ENCODE peak calls at places on chromosome 16, in eight cellular contexts. B is Peyer's patch, K is HCT116, M is ovary, G is HepG2, H is stomach, W is adrenal gland, N is uterus. Y is an unnamed sample.

GRCh38 chr16:75622762-75623605 is at the start of gene ADAT1:
- DNase-seq in B (peak; percentile 99), K (peak; percentile 96), M (peak; percentile 98), G (peak; percentile 97), H (peak; percentile 99), W (peak; percentile 98), N (peak; percentile 98), Y (peak; percentile 98)

GRCh38 chr16:73179671-73180370 is 131.9 kb upstream of the ZFHX3 start:
- DNase-seq in B (no peak), K (no peak), M (peak; percentile 62), G (no peak), H (peak; percentile 43), W (peak; percentile 29), N (peak; percentile 39), Y (peak; percentile 47)

GRCh38 chr16:67260426-67261063 is 11.8 kb downstream of the SLC9A5 start:
- DNase-seq in B (no peak), K (no peak), M (no peak), G (peak; percentile 56), H (peak; percentile 61), W (peak; percentile 57), N (no peak), Y (no peak)

GRCh38 chr16:87855852-87856715 is 13.2 kb downstream of the SLC7A5 start:
- DNase-seq in B (peak; percentile 87), K (no peak), M (no peak), G (peak; percentile 83), H (peak; percentile 86), W (peak; percentile 59), N (no peak), Y (peak; percentile 56)

GRCh38 chr16:53043986-53044571 is 8.6 kb downstream of the CHD9NB start:
- DNase-seq in B (no peak), K (no peak), M (no peak), G (peak; percentile 68), H (no peak), W (no peak), N (no peak), Y (no peak)

GRCh38 chr16:46929378-46930332 is 43.8 kb downstream of the DNAJA2 start:
- DNase-seq in B (peak; percentile 61), K (peak; percentile 18), M (peak; percentile 52), G (peak; percentile 60), H (peak; percentile 80), W (peak; percentile 76), N (peak; percentile 39), Y (peak; percentile 57)

GRCh38 chr16:80569440-80570105 is 28.8 kb downstream of the DYNLRB2 start:
- DNase-seq in B (no peak), K (no peak), M (no peak), G (no peak), H (no peak), W (no peak), N (no peak), Y (no peak)

GRCh38 chr16:84458606-84459516 is 45.6 kb downstream of the MEAK7 start:
- DNase-seq in B (no peak), K (no peak), M (no peak), G (no peak), H (no peak), W (no peak), N (peak; percentile 6), Y (no peak)

GRCh38 chr16:46859719-46860152 is 24.4 kb upstream of the GPT2 start:
- DNase-seq in B (no peak), K (peak; percentile 83), M (no peak), G (peak; percentile 82), H (peak; percentile 56), W (peak; percentile 88), N (no peak), Y (no peak)

GRCh38 chr16:72401079-72401361 is 229.1 kb upstream of the PMFBP1 start:
- DNase-seq in B (no peak), K (no peak), M (no peak), G (no peak), H (no peak), W (no peak), N (no peak), Y (no peak)

GRCh38 chr16:24508614-24509013 is 30.8 kb upstream of the RBBP6 start:
- DNase-seq in B (no peak), K (no peak), M (no peak), G (no peak), H (no peak), W (peak; percentile 27), N (no peak), Y (no peak)

GRCh38 chr16:3655030-3655790 is 719 bp downstream of the DNASE1 start:
- DNase-seq in B (no peak), K (no peak), M (no peak), G (no peak), H (no peak), W (no peak), N (no peak), Y (no peak)

GRCh38 chr16:13702614-13703013 is 217.3 kb upstream of the ERCC4 start:
- DNase-seq in B (no peak), K (no peak), M (no peak), G (no peak), H (no peak), W (no peak), N (no peak), Y (peak; percentile 26)

GRCh38 chr16:14263769-14264168 is 192.7 kb downstream of the MRTFB start:
- DNase-seq in B (no peak), K (no peak), M (no peak), G (no peak), H (no peak), W (no peak), N (no peak), Y (no peak)

GRCh38 chr16:3364774-3365427 is 9.2 kb downstream of the OR2C1 start:
- DNase-seq in B (peak; percentile 70), K (no peak), M (peak; percentile 90), G (peak; percentile 94), H (peak; percentile 74), W (peak; percentile 96), N (peak; percentile 88), Y (peak; percentile 96)

GRCh38 chr16:73219176-73219575 is 171.2 kb upstream of the ZFHX3 start:
- DNase-seq in B (no peak), K (no peak), M (no peak), G (no peak), H (no peak), W (no peak), N (no peak), Y (no peak)

GRCh38 chr16:3810198-3810664 is 70.3 kb downstream of the CREBBP start:
- DNase-seq in B (no peak), K (no peak), M (no peak), G (no peak), H (no peak), W (no peak), N (no peak), Y (no peak)

GRCh38 chr16:15521390-15521757 is 87.0 kb downstream of the BMERB1 start:
- DNase-seq in B (no peak), K (no peak), M (no peak), G (no peak), H (no peak), W (no peak), N (no peak), Y (no peak)

GRCh38 chr16:56354016-56354415 is 71.3 kb downstream of the AMFR start:
- DNase-seq in B (no peak), K (no peak), M (peak; percentile 6), G (no peak), H (peak; percentile 7), W (peak; percentile 6), N (peak; percentile 4), Y (no peak)

GRCh38 chr16:53773150-53773846 is 69.3 kb downstream of the FTO start:
- DNase-seq in B (no peak), K (no peak), M (no peak), G (peak; percentile 81), H (peak; percentile 29), W (peak; percentile 41), N (no peak), Y (peak; percentile 21)

GRCh38 chr16:68468849-68469248 is 20.5 kb upstream of the SMPD3 start:
- DNase-seq in B (no peak), K (no peak), M (no peak), G (no peak), H (no peak), W (no peak), N (no peak), Y (no peak)

GRCh38 chr16:19389246-19389645 is 28.4 kb upstream of the TMC5 start:
- DNase-seq in B (peak; percentile 39), K (no peak), M (no peak), G (peak; percentile 74), H (peak; percentile 83), W (peak; percentile 26), N (no peak), Y (no peak)

GRCh38 chr16:74111583-74111982 is 185.0 kb upstream of the PSMD7 start:
- DNase-seq in B (no peak), K (no peak), M (no peak), G (no peak), H (no peak), W (no peak), N (no peak), Y (no peak)

GRCh38 chr16:31032736-31033708 is at the start of gene STX4:
- DNase-seq in B (peak; percentile 97), K (peak; percentile 89), M (peak; percentile 98), G (peak; percentile 94), H (peak; percentile 99), W (peak; percentile 99), N (peak; percentile 99), Y (peak; percentile 98)
- TF ChIP-seq POLR2A in B (peak; percentile 19), K (no peak), M (peak; percentile 62), G (peak; percentile 75), H (no peak), W (peak; percentile 46), N (peak; percentile 62), Y (no peak)

DNA sequence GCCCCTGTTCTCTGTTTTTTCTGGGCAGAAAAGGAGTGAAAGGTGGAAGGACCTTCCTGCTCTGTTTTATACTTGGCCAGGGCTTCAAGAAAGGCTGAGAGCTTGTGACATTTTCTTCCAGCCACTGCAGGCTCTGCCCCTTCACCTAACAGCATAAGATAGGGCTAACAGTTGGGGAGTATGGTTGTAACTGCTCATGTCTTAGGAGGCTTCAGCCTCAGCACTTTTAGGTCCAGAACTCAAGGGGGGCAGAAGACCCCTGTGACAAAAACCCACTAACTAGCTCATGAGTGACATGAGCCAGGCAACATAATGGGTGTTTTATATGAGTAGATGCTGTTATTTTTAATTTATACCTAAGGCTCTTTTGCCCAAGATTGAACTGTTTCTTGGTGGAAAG is 4.9 kb downstream of the ALDOA start:
- DNase-seq in B (no peak), K (no peak), M (no peak), G (no peak), H (no peak), W (no peak), N (no peak), Y (no peak)
- H3K36me3 ChIP-seq in B (peaks cover 63% of the 10 kb centered on the region), K (peaks cover 60% of the 10 kb centered on the region), M (no peaks in the 10 kb centered on the region), G (peaks cover 35% of the 10 kb centered on the region), H (peaks cover 66% of the 10 kb centered on the region), W (no peaks in the 10 kb centered on the region), N (no peaks in the 10 kb centered on the region), Y (peaks cover 71% of the 10 kb centered on the region)

DNA sequence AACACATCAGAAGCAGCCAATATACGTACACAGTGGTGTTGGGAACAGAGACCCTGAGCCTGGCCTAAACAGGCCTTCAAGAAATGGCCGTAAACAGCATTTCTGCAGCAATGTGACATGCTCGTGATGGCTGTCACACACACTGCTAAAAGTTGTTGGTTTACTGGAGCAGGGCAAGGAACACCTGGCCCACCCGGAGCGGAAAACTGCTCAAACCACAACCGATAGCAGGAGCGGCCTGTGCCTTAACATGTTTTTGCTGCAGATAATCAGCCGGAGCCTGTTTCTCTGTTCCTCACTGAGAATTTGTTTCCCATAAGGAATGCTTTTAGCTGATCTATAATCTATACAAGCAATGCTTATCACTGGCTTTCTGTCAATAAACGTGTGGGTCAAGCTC is 6.0 kb upstream of the DPEP1 start:
- DNase-seq in B (no peak), K (no peak), M (no peak), G (no peak), H (no peak), W (no peak), N (no peak), Y (no peak)
- H3K27ac ChIP-seq in B (no peak overlapping the region), K (no peak overlapping the region), M (no peak overlapping the region), G (no peak overlapping the region), H (no peak overlapping the region), W (no peak overlapping the region), N (no peak overlapping the region), Y (no peak overlapping the region)

GRCh38 chr16:9090101-9090959 is 1.1 kb upstream of the HAPSTR1 start:
- DNase-seq in B (peak; percentile 44), K (no peak), M (peak; percentile 56), G (no peak), H (peak; percentile 27), W (no peak), N (peak; percentile 54), Y (peak; percentile 40)
- TF ChIP-seq POLR2A in B (no peak), K (peak; percentile 22), M (no peak), G (no peak), H (no peak), W (no peak), N (peak; percentile 18), Y (no peak)